ENCODE peak calls at places on chromosomes 4 and X, in eight cellular contexts. One of them, this sample, is unnamed. For H3K4me1, the result is how much of the 10 kb centered on the place peaks cover.

GRCh38 chr4:88006956-88007303 is 505 bp upstream of the PKD2 start:
- DNase-seq in K562: no peak
- DNase-seq in heart left ventricle: no peak
- DNase-seq in lower lobe of right lung: no peak
- DNase-seq in GM23248: no peak
- DNase-seq in thyroid gland: peak
- DNase-seq in right cardiac atrium: no peak
- DNase-seq in heart right ventricle: peak
- DNase-seq in this sample: no peak

GRCh38 chrX:72477787-72478186 is 94.9 kb downstream of the HDAC8 start:
- DNase-seq in heart left ventricle: no peak
- DNase-seq in thyroid gland: no peak
- DNase-seq in lower lobe of right lung: no peak
- DNase-seq in heart right ventricle: no peak
- DNase-seq in K562: no peak
- DNase-seq in right cardiac atrium: no peak
- DNase-seq in GM23248: no peak
- DNase-seq in this sample: no peak

GRCh38 chrX:20409991-20410390 is 143.3 kb upstream of the RPS6KA3 start:
- DNase-seq in heart right ventricle: no peak
- DNase-seq in heart left ventricle: no peak
- DNase-seq in right cardiac atrium: no peak
- DNase-seq in GM23248: no peak
- DNase-seq in lower lobe of right lung: no peak
- DNase-seq in K562: no peak
- DNase-seq in thyroid gland: no peak
- DNase-seq in this sample: no peak

GRCh38 chrX:78708171-78708570 is 39.3 kb upstream of the LPAR4 start:
- DNase-seq in heart right ventricle: no peak
- DNase-seq in lower lobe of right lung: no peak
- DNase-seq in thyroid gland: no peak
- DNase-seq in GM23248: peak
- DNase-seq in right cardiac atrium: no peak
- DNase-seq in heart left ventricle: no peak
- DNase-seq in K562: no peak
- DNase-seq in this sample: peak

GRCh38 chrX:54639346-54640102 is 109.5 kb downstream of the GNL3L start:
- DNase-seq in K562: peak
- DNase-seq in right cardiac atrium: peak
- DNase-seq in thyroid gland: peak
- DNase-seq in heart right ventricle: peak
- DNase-seq in heart left ventricle: peak
- DNase-seq in GM23248: peak
- DNase-seq in lower lobe of right lung: peak
- DNase-seq in this sample: peak

GRCh38 chr4:108533876-108534275 is 86.5 kb upstream of the RPL34 start:
- DNase-seq in thyroid gland: no peak
- DNase-seq in K562: no peak
- DNase-seq in GM23248: no peak
- DNase-seq in lower lobe of right lung: no peak
- DNase-seq in heart right ventricle: no peak
- DNase-seq in right cardiac atrium: no peak
- DNase-seq in heart left ventricle: no peak
- DNase-seq in this sample: no peak

GRCh38 chrX:9312922-9313867 is 151.7 kb upstream of the TBL1X start:
- DNase-seq in heart left ventricle: peak
- DNase-seq in lower lobe of right lung: peak
- DNase-seq in thyroid gland: peak
- DNase-seq in right cardiac atrium: peak
- DNase-seq in GM23248: no peak
- DNase-seq in K562: peak
- DNase-seq in heart right ventricle: peak
- DNase-seq in this sample: no peak

GRCh38 chr4:15427126-15427525 is 707 bp upstream of the C1QTNF7 start:
- DNase-seq in heart left ventricle: no peak
- DNase-seq in heart right ventricle: no peak
- DNase-seq in lower lobe of right lung: no peak
- DNase-seq in thyroid gland: no peak
- DNase-seq in right cardiac atrium: no peak
- DNase-seq in GM23248: no peak
- DNase-seq in K562: no peak
- DNase-seq in this sample: no peak

GRCh38 chrX:138925330-138925729 is 213.8 kb upstream of the FGF13 start:
- DNase-seq in thyroid gland: no peak
- DNase-seq in lower lobe of right lung: no peak
- DNase-seq in K562: peak
- DNase-seq in heart left ventricle: no peak
- DNase-seq in heart right ventricle: no peak
- DNase-seq in GM23248: peak
- DNase-seq in right cardiac atrium: no peak
- DNase-seq in this sample: no peak

GRCh38 chr4:26257850-26258249 is 63.0 kb upstream of the RBPJ start:
- DNase-seq in lower lobe of right lung: no peak
- DNase-seq in thyroid gland: no peak
- DNase-seq in heart right ventricle: no peak
- DNase-seq in GM23248: no peak
- DNase-seq in heart left ventricle: no peak
- DNase-seq in right cardiac atrium: no peak
- DNase-seq in K562: no peak
- DNase-seq in this sample: no peak

GRCh38 chr4:140152760-140153418 is 1.1 kb downstream of the MAML3 start:
- DNase-seq in heart left ventricle: peak
- DNase-seq in lower lobe of right lung: peak
- DNase-seq in K562: no peak
- DNase-seq in thyroid gland: peak
- DNase-seq in right cardiac atrium: peak
- DNase-seq in heart right ventricle: peak
- DNase-seq in GM23248: peak
- DNase-seq in this sample: no peak

GRCh38 chr4:121070696-121071639 is 1.4 kb downstream of the NDNF start:
- DNase-seq in K562: no peak
- DNase-seq in thyroid gland: peak
- DNase-seq in right cardiac atrium: peak
- DNase-seq in GM23248: peak
- DNase-seq in lower lobe of right lung: peak
- DNase-seq in heart right ventricle: peak
- DNase-seq in heart left ventricle: peak
- DNase-seq in this sample: no peak

GRCh38 chr4:159747983-159748382 is 645.1 kb downstream of the RAPGEF2 start:
- DNase-seq in lower lobe of right lung: no peak
- DNase-seq in heart right ventricle: no peak
- DNase-seq in right cardiac atrium: no peak
- DNase-seq in thyroid gland: no peak
- DNase-seq in K562: no peak
- DNase-seq in GM23248: no peak
- DNase-seq in heart left ventricle: peak
- DNase-seq in this sample: no peak

GRCh38 chr4:126223784-126224407 is 909.1 kb downstream of the FAT4 start:
- DNase-seq in thyroid gland: no peak
- DNase-seq in right cardiac atrium: no peak
- DNase-seq in heart left ventricle: no peak
- DNase-seq in lower lobe of right lung: no peak
- DNase-seq in heart right ventricle: no peak
- DNase-seq in K562: no peak
- DNase-seq in GM23248: peak
- DNase-seq in this sample: no peak

GRCh38 chr4:31370866-31371465 is 650.8 kb downstream of the PCDH7 start:
- DNase-seq in lower lobe of right lung: no peak
- DNase-seq in heart left ventricle: no peak
- DNase-seq in GM23248: peak
- DNase-seq in right cardiac atrium: no peak
- DNase-seq in K562: peak
- DNase-seq in thyroid gland: no peak
- DNase-seq in heart right ventricle: no peak
- DNase-seq in this sample: peak

GRCh38 chr4:163544407-163545038 is 50.0 kb downstream of the TMA16 start:
- DNase-seq in lower lobe of right lung: peak
- DNase-seq in thyroid gland: peak
- DNase-seq in K562: peak
- DNase-seq in heart left ventricle: peak
- DNase-seq in GM23248: peak
- DNase-seq in right cardiac atrium: peak
- DNase-seq in heart right ventricle: peak
- DNase-seq in this sample: no peak

GRCh38 chr4:36244257-36245084 is at the start of gene ARAP2:
- DNase-seq in lower lobe of right lung: peak
- DNase-seq in heart left ventricle: peak
- DNase-seq in GM23248: peak
- DNase-seq in thyroid gland: peak
- DNase-seq in right cardiac atrium: peak
- DNase-seq in K562: peak
- DNase-seq in heart right ventricle: peak
- DNase-seq in this sample: no peak

GRCh38 chrX:69032601-69033000 is 132.7 kb downstream of the PJA1 start:
- DNase-seq in heart left ventricle: no peak
- DNase-seq in heart right ventricle: no peak
- DNase-seq in GM23248: no peak
- DNase-seq in right cardiac atrium: no peak
- DNase-seq in K562: no peak
- DNase-seq in thyroid gland: no peak
- DNase-seq in lower lobe of right lung: no peak
- DNase-seq in this sample: no peak

GRCh38 chr4:6222761-6223292 is 22.5 kb upstream of the JAKMIP1 start:
- DNase-seq in right cardiac atrium: no peak
- DNase-seq in K562: no peak
- DNase-seq in heart left ventricle: no peak
- DNase-seq in thyroid gland: no peak
- DNase-seq in GM23248: no peak
- DNase-seq in lower lobe of right lung: no peak
- DNase-seq in heart right ventricle: no peak
- DNase-seq in this sample: no peak

GRCh38 chrX:37785569-37785968 is 5.7 kb downstream of the CYBB start:
- DNase-seq in lower lobe of right lung: peak
- DNase-seq in thyroid gland: no peak
- DNase-seq in right cardiac atrium: no peak
- DNase-seq in heart left ventricle: no peak
- DNase-seq in K562: no peak
- DNase-seq in GM23248: no peak
- DNase-seq in heart right ventricle: no peak
- DNase-seq in this sample: no peak
- H3K4me1 ChIP-seq in lower lobe of right lung: under half
- H3K4me1 ChIP-seq in thyroid gland: under half
- H3K4me1 ChIP-seq in right cardiac atrium: under half
- H3K4me1 ChIP-seq in heart left ventricle: under half
- H3K4me1 ChIP-seq in K562: under half
- H3K4me1 ChIP-seq in GM23248: under half
- H3K4me1 ChIP-seq in heart right ventricle: under half
- H3K4me1 ChIP-seq in this sample: under half

GRCh38 chrX:150456466-150456865 is 93.3 kb downstream of the MAMLD1 start:
- DNase-seq in heart right ventricle: no peak
- DNase-seq in lower lobe of right lung: no peak
- DNase-seq in K562: peak
- DNase-seq in GM23248: no peak
- DNase-seq in thyroid gland: no peak
- DNase-seq in heart left ventricle: no peak
- DNase-seq in right cardiac atrium: no peak
- DNase-seq in this sample: no peak
- H3K4me3 ChIP-seq in heart right ventricle: no peak
- H3K4me3 ChIP-seq in lower lobe of right lung: no peak
- H3K4me3 ChIP-seq in K562: no peak
- H3K4me3 ChIP-seq in GM23248: no peak
- H3K4me3 ChIP-seq in thyroid gland: no peak
- H3K4me3 ChIP-seq in heart left ventricle: no peak
- H3K4me3 ChIP-seq in right cardiac atrium: no peak
- H3K4me3 ChIP-seq in this sample: no peak

GRCh38 chr4:112633477-112634235 is 3.1 kb downstream of the ZGRF1 start:
- DNase-seq in thyroid gland: no peak
- DNase-seq in GM23248: peak
- DNase-seq in right cardiac atrium: no peak
- DNase-seq in K562: no peak
- DNase-seq in heart right ventricle: no peak
- DNase-seq in lower lobe of right lung: no peak
- DNase-seq in heart left ventricle: no peak
- DNase-seq in this sample: no peak
- H3K27ac ChIP-seq in thyroid gland: no peak
- H3K27ac ChIP-seq in GM23248: peak
- H3K27ac ChIP-seq in right cardiac atrium: no peak
- H3K27ac ChIP-seq in K562: no peak
- H3K27ac ChIP-seq in heart right ventricle: no peak
- H3K27ac ChIP-seq in lower lobe of right lung: no peak
- H3K27ac ChIP-seq in heart left ventricle: no peak
- H3K27ac ChIP-seq in this sample: no peak

GRCh38 chr4:118757761-118758213 is 72.6 kb downstream of the METTL14 start:
- DNase-seq in right cardiac atrium: no peak
- DNase-seq in lower lobe of right lung: no peak
- DNase-seq in heart right ventricle: no peak
- DNase-seq in GM23248: peak
- DNase-seq in K562: no peak
- DNase-seq in thyroid gland: no peak
- DNase-seq in heart left ventricle: no peak
- DNase-seq in this sample: no peak
- H3K4me1 ChIP-seq in right cardiac atrium: under half
- H3K4me1 ChIP-seq in lower lobe of right lung: under half
- H3K4me1 ChIP-seq in heart right ventricle: half or more
- H3K4me1 ChIP-seq in GM23248: half or more
- H3K4me1 ChIP-seq in K562: under half
- H3K4me1 ChIP-seq in thyroid gland: under half
- H3K4me1 ChIP-seq in heart left ventricle: under half
- H3K4me1 ChIP-seq in this sample: under half